ENCODE peak calls at places on chromosomes 4 and X, in six cellular contexts. One of them, this sample, is unnamed.

GRCh38 chrX:10090319-10090718 is 66.5 kb upstream of the CLCN4 start:
- DNase-seq in GM23338: no peak
- DNase-seq in H9: no peak
- DNase-seq in PC-9: no peak
- DNase-seq in GM23248: no peak
- DNase-seq in H1: no peak
- DNase-seq in this sample: no peak

GRCh38 chr4:135917016-135917415 is 1615.3 kb downstream of the PCDH18 start:
- DNase-seq in GM23338: no peak
- DNase-seq in H9: no peak
- DNase-seq in PC-9: no peak
- DNase-seq in GM23248: peak; percentile 0
- DNase-seq in H1: no peak
- DNase-seq in this sample: no peak

GRCh38 chrX:46903458-46904242 is 8.6 kb upstream of the JADE3 start:
- DNase-seq in GM23338: peak; percentile 77
- DNase-seq in H9: peak; percentile 86
- DNase-seq in PC-9: peak; percentile 41
- DNase-seq in GM23248: peak; percentile 79
- DNase-seq in H1: peak; percentile 50
- DNase-seq in this sample: peak; percentile 81

GRCh38 chr4:88158360-88159136 is at the start of gene ABCG2:
- DNase-seq in GM23338: peak; percentile 85
- DNase-seq in H9: peak; percentile 78
- DNase-seq in PC-9: peak; percentile 69
- DNase-seq in GM23248: peak; percentile 72
- DNase-seq in H1: peak; percentile 73
- DNase-seq in this sample: peak; percentile 62

GRCh38 chr4:168877779-168878491 is 132.1 kb downstream of the CBR4 start:
- DNase-seq in GM23338: peak; percentile 77
- DNase-seq in H9: peak; percentile 59
- DNase-seq in PC-9: no peak
- DNase-seq in GM23248: peak; percentile 87
- DNase-seq in H1: no peak
- DNase-seq in this sample: peak; percentile 62

GRCh38 chr4:6273661-6273990 is 4.0 kb downstream of the WFS1 start:
- DNase-seq in GM23338: no peak
- DNase-seq in H9: no peak
- DNase-seq in PC-9: no peak
- DNase-seq in GM23248: no peak
- DNase-seq in H1: no peak
- DNase-seq in this sample: no peak

GRCh38 chr4:152693875-152694274 is 14.1 kb upstream of the TMEM154 start:
- DNase-seq in GM23338: no peak
- DNase-seq in H9: no peak
- DNase-seq in PC-9: no peak
- DNase-seq in GM23248: no peak
- DNase-seq in H1: no peak
- DNase-seq in this sample: no peak

GRCh38 chr4:40322853-40323252 is 12.3 kb upstream of the CHRNA9 start:
- DNase-seq in GM23338: no peak
- DNase-seq in H9: no peak
- DNase-seq in PC-9: no peak
- DNase-seq in GM23248: no peak
- DNase-seq in H1: no peak
- DNase-seq in this sample: peak; percentile 63

GRCh38 chr4:136458326-136458725 is 1074.0 kb downstream of the PCDH18 start:
- DNase-seq in GM23338: no peak
- DNase-seq in H9: no peak
- DNase-seq in PC-9: no peak
- DNase-seq in GM23248: no peak
- DNase-seq in H1: no peak
- DNase-seq in this sample: no peak

GRCh38 chr4:173272314-173272713 is 61.8 kb downstream of the HMGB2 start:
- DNase-seq in GM23338: no peak
- DNase-seq in H9: no peak
- DNase-seq in PC-9: no peak
- DNase-seq in GM23248: no peak
- DNase-seq in H1: no peak
- DNase-seq in this sample: no peak

GRCh38 chr4:173275150-173275549 is 59.0 kb downstream of the HMGB2 start:
- DNase-seq in GM23338: no peak
- DNase-seq in H9: no peak
- DNase-seq in PC-9: no peak
- DNase-seq in GM23248: no peak
- DNase-seq in H1: no peak
- DNase-seq in this sample: no peak

GRCh38 chr4:173274744-173275143 is 59.4 kb downstream of the HMGB2 start:
- DNase-seq in GM23338: no peak
- DNase-seq in H9: no peak
- DNase-seq in PC-9: no peak
- DNase-seq in GM23248: no peak
- DNase-seq in H1: no peak
- DNase-seq in this sample: no peak

GRCh38 chr4:173273956-173274355 is 60.2 kb downstream of the HMGB2 start:
- DNase-seq in GM23338: no peak
- DNase-seq in H9: no peak
- DNase-seq in PC-9: no peak
- DNase-seq in GM23248: no peak
- DNase-seq in H1: no peak
- DNase-seq in this sample: no peak

DNA sequence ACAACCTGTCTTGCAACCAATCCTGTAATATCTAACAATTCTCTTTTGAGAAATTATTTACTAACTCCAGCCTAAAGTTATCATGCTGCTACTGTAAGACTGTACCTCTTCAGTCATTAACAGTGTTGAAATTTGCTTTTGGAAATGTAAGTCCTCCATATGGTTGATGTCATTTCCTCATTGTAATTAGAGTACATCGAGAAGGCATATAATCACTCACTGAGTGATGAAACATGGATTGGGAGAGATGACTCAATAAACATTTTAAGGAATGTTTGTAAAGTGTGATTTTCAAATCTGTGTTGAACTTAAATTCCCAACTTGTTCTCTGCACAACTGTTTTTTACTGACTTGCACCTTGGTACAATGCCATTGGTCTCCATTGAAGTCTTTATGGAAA is 61.2 kb downstream of the HMGB2 start:
- DNase-seq in GM23338: no peak
- DNase-seq in H9: no peak
- DNase-seq in PC-9: no peak
- DNase-seq in GM23248: peak; percentile 35
- DNase-seq in H1: no peak
- DNase-seq in this sample: no peak
- H4K20me1 ChIP-seq in GM23338: peaks cover 7% of the 10 kb centered on the region
- H4K20me1 ChIP-seq in H9: no peaks in the 10 kb centered on the region
- H4K20me1 ChIP-seq in PC-9: no peaks in the 10 kb centered on the region
- H4K20me1 ChIP-seq in GM23248: no peaks in the 10 kb centered on the region
- H4K20me1 ChIP-seq in H1: no peaks in the 10 kb centered on the region
- H4K20me1 ChIP-seq in this sample: no peaks in the 10 kb centered on the region

DNA sequence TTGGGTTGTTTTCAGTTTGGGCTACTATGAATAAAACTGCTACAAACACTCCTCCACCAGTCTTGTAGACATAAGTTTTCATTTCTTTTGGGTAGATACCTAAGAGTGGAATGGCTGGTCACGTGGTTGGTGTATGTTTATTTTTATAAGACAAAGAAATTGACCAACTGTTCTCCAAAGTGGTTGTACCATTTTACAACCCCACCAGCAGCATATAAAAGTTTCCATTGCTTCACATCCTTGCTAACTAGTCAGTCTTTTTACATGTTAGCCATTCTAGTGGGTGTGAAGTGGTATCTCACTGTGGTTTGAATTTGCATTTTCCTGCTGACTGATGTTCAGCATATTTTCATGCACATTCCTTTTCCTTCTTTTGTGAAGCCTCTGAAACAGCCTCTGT is 76.2 kb upstream of the ADGRG2 start:
- DNase-seq in GM23338: no peak
- DNase-seq in H9: no peak
- DNase-seq in PC-9: no peak
- DNase-seq in GM23248: no peak
- DNase-seq in H1: no peak
- DNase-seq in this sample: no peak
- H3K4me1 ChIP-seq in GM23338: no peaks in the 10 kb centered on the region
- H3K4me1 ChIP-seq in H9: no peaks in the 10 kb centered on the region
- H3K4me1 ChIP-seq in PC-9: no peaks in the 10 kb centered on the region
- H3K4me1 ChIP-seq in GM23248: no peaks in the 10 kb centered on the region
- H3K4me1 ChIP-seq in H1: no peaks in the 10 kb centered on the region
- H3K4me1 ChIP-seq in this sample: no peaks in the 10 kb centered on the region

GRCh38 chr4:183110244-183110643 is 11.2 kb downstream of the WWC2 start:
- DNase-seq in GM23338: no peak
- DNase-seq in H9: no peak
- DNase-seq in PC-9: no peak
- DNase-seq in GM23248: no peak
- DNase-seq in H1: no peak
- DNase-seq in this sample: no peak

GRCh38 chr4:183107891-183108459 is 8.9 kb downstream of the WWC2 start:
- DNase-seq in GM23338: no peak
- DNase-seq in H9: no peak
- DNase-seq in PC-9: no peak
- DNase-seq in GM23248: no peak
- DNase-seq in H1: no peak
- DNase-seq in this sample: no peak

GRCh38 chr4:183111452-183111885 is 12.4 kb downstream of the WWC2 start:
- DNase-seq in GM23338: no peak
- DNase-seq in H9: no peak
- DNase-seq in PC-9: no peak
- DNase-seq in GM23248: no peak
- DNase-seq in H1: no peak
- DNase-seq in this sample: no peak

GRCh38 chr4:183105092-183105491 is 6.0 kb downstream of the WWC2 start:
- DNase-seq in GM23338: peak; percentile 71
- DNase-seq in H9: peak; percentile 59
- DNase-seq in PC-9: no peak
- DNase-seq in GM23248: no peak
- DNase-seq in H1: no peak
- DNase-seq in this sample: no peak

DNA sequence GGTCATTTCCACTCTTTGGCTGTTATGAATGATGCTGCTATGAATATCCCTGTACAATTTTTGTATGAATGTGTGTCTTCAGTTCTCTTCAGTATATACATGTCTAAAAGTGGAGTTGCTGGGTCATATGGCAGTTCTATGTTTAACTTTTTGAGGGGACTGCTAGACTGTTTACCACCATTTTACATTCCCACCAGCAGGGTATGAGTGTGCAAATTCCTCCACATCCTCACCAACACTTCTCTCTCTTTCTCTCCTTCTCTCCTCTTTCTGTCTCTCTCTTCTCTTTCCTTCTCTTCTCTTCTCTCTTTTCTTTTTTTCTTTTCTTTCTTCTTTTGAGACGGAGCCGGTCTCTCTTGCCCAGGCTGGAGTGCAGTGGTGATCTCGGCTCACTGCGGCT is 7.8 kb downstream of the WWC2 start:
- DNase-seq in GM23338: peak; percentile 43
- DNase-seq in H9: no peak
- DNase-seq in PC-9: no peak
- DNase-seq in GM23248: no peak
- DNase-seq in H1: no peak
- DNase-seq in this sample: no peak
- H3K27ac ChIP-seq in GM23338: peak overlapping the region; percentile 61
- H3K27ac ChIP-seq in H9: no peak overlapping the region
- H3K27ac ChIP-seq in PC-9: no peak overlapping the region
- H3K27ac ChIP-seq in GM23248: no peak overlapping the region
- H3K27ac ChIP-seq in H1: no peak overlapping the region
- H3K27ac ChIP-seq in this sample: no peak overlapping the region

GRCh38 chrX:65673857-65674350 is 6.5 kb downstream of the MSN start:
- DNase-seq in GM23338: no peak
- DNase-seq in H9: no peak
- DNase-seq in PC-9: no peak
- DNase-seq in GM23248: no peak
- DNase-seq in H1: no peak
- DNase-seq in this sample: no peak

GRCh38 chrX:65681810-65682209 is 14.4 kb downstream of the MSN start:
- DNase-seq in GM23338: no peak
- DNase-seq in H9: no peak
- DNase-seq in PC-9: no peak
- DNase-seq in GM23248: no peak
- DNase-seq in H1: no peak
- DNase-seq in this sample: no peak

GRCh38 chrX:65674351-65674893 is 7.0 kb downstream of the MSN start:
- DNase-seq in GM23338: no peak
- DNase-seq in H9: no peak
- DNase-seq in PC-9: no peak
- DNase-seq in GM23248: peak; percentile 51
- DNase-seq in H1: no peak
- DNase-seq in this sample: no peak

GRCh38 chrX:65679071-65679540 is 11.7 kb downstream of the MSN start:
- DNase-seq in GM23338: no peak
- DNase-seq in H9: no peak
- DNase-seq in PC-9: peak; percentile 80
- DNase-seq in GM23248: peak; percentile 63
- DNase-seq in H1: no peak
- DNase-seq in this sample: no peak

DNA sequence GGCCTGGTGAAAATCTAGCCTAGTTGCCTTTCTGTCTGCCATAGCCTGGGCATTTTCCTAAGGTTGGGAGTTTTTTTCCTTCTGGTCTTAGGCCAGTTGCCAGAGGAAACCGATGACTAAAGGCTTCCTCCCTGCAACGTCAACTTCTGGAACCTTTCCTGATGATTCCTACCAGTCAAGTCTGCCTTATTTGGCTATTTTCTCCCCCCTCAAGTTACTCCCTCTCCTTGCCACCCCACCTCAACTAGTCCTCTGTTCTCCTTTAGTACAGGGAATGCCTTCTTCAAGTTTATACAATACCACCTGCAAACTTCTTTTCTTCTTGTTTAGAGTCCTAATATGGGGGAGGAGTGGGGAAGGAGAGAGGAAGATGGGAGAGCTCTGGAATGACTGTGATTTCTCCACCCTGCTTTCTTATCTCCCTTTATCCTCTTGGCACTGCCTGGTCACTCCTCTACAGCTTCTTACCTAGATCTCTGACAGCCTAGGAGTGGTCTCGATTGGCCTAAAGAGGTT is 10.6 kb downstream of the MSN start:
- DNase-seq in GM23338: no peak
- DNase-seq in H9: no peak
- DNase-seq in PC-9: peak; percentile 41
- DNase-seq in GM23248: peak; percentile 87
- DNase-seq in H1: no peak
- DNase-seq in this sample: peak; percentile 23
- H4K20me1 ChIP-seq in GM23338: no peaks in the 10 kb centered on the region
- H4K20me1 ChIP-seq in H9: no peaks in the 10 kb centered on the region
- H4K20me1 ChIP-seq in PC-9: no peaks in the 10 kb centered on the region
- H4K20me1 ChIP-seq in GM23248: no peaks in the 10 kb centered on the region
- H4K20me1 ChIP-seq in H1: no peaks in the 10 kb centered on the region
- H4K20me1 ChIP-seq in this sample: no peaks in the 10 kb centered on the region